ENCODE peak calls at places on chromosomes 2 and 18, in five cellular contexts. L is fibroblast of the conjunctiva; D is astrocyte; F is T-helper 2 cell; A is activated gamma-delta T cell treated with anti-CD3 and anti-CD28 coated beads, Interleukin-2, amount 50 U/mL, for 16 hours. B is an unnamed sample.

GRCh38 chr2:241009601-241010530 is 11.4 kb downstream of the SNED1 start:
- DNase-seq in L (peak; percentile 78), D (peak; percentile 80), F (peak; percentile 23), A (no peak), B (no peak)

GRCh38 chr2:2758793-2759367 is 427.8 kb upstream of the MYT1L start:
- DNase-seq in L (no peak), D (no peak), F (no peak), A (no peak), B (no peak)

GRCh38 chr2:20350105-20350712 is 435 bp downstream of the PUM2 start:
- DNase-seq in L (no peak), D (no peak), F (peak; percentile 42), A (peak; percentile 39), B (peak; percentile 42)

GRCh38 chr2:11481789-11482472 is 16.0 kb upstream of the E2F6 start:
- DNase-seq in L (no peak), D (no peak), F (no peak), A (no peak), B (no peak)

GRCh38 chr2:231704017-231704416 is 4.3 kb upstream of the PTMA start:
- DNase-seq in L (no peak), D (no peak), F (no peak), A (no peak), B (no peak)

GRCh38 chr18:68840554-68841263 is 42.8 kb downstream of the CCDC102B start:
- DNase-seq in L (peak; percentile 71), D (peak; percentile 96), F (no peak), A (no peak), B (no peak)

GRCh38 chr2:226060228-226060627 is 660.7 kb downstream of the NYAP2 start:
- DNase-seq in L (no peak), D (no peak), F (no peak), A (no peak), B (no peak)

GRCh38 chr2:20618886-20619521 is 31.9 kb downstream of the HS1BP3 start:
- DNase-seq in L (no peak), D (no peak), F (no peak), A (no peak), B (no peak)

GRCh38 chr2:239930378-239930777 is 94.8 kb downstream of the NDUFA10 start:
- DNase-seq in L (no peak), D (no peak), F (no peak), A (no peak), B (no peak)

GRCh38 chr18:74230922-74231714 is 60.6 kb downstream of the CYB5A start:
- DNase-seq in L (no peak), D (no peak), F (no peak), A (no peak), B (no peak)

GRCh38 chr2:236871500-236872001 is 214.1 kb upstream of the COPS8 start:
- DNase-seq in L (peak; percentile 79), D (peak; percentile 89), F (no peak), A (no peak), B (no peak)

GRCh38 chr2:2326053-2326452 is 5.0 kb downstream of the MYT1L start:
- DNase-seq in L (no peak), D (no peak), F (no peak), A (no peak), B (no peak)

GRCh38 chr2:187313831-187314230 is 134.2 kb downstream of the CALCRL start:
- DNase-seq in L (no peak), D (no peak), F (no peak), A (no peak), B (no peak)

GRCh38 chr2:39780825-39781600 is 2.0 kb upstream of the THUMPD2 start:
- DNase-seq in L (no peak), D (no peak), F (no peak), A (no peak), B (no peak)

GRCh38 chr2:181123798-181124217 is 143.4 kb downstream of the UBE2E3 start:
- DNase-seq in L (no peak), D (peak; percentile 28), F (peak; percentile 4), A (peak; percentile 48), B (peak; percentile 6)

GRCh38 chr2:128292599-128293425 is 25.9 kb downstream of the HS6ST1 start:
- DNase-seq in L (no peak), D (no peak), F (no peak), A (no peak), B (no peak)

GRCh38 chr2:43717323-43717722 is 41.1 kb upstream of the C1GALT1C1L start:
- DNase-seq in L (no peak), D (no peak), F (no peak), A (no peak), B (no peak)